ENCODE peak calls at places on chromosomes 11 and 22, in nine cellular contexts. M, N, Z, V, E, O, B, L and T are unnamed samples.

GRCh38 chr11:134466035-134466908 is 54.2 kb upstream of the B3GAT1 start:
- DNase-seq in M (no peak), N (no peak), Z (no peak), V (no peak), E (no peak), O (no peak), B (no peak), L (no peak), T (no peak)

GRCh38 chr11:125166347-125166841 is 1.8 kb downstream of the PKNOX2 start:
- DNase-seq in M (no peak), N (no peak), Z (no peak), V (no peak), E (peak; percentile 30), O (no peak), B (no peak), L (no peak), T (no peak)

GRCh38 chr11:117771197-117771596 is 25.8 kb downstream of the DSCAML1 start:
- DNase-seq in M (no peak), N (peak; percentile 99), Z (no peak), V (no peak), E (no peak), O (no peak), B (no peak), L (no peak), T (no peak)

GRCh38 chr11:98835336-98835735 is 185.4 kb upstream of the CNTN5 start:
- DNase-seq in M (no peak), N (no peak), Z (no peak), V (no peak), E (no peak), O (no peak), B (no peak), L (no peak), T (no peak)

GRCh38 chr11:12693485-12694181 is 19.4 kb downstream of the TEAD1 start:
- DNase-seq in M (no peak), N (peak; percentile 64), Z (no peak), V (peak; percentile 88), E (peak; percentile 99), O (peak; percentile 73), B (peak; percentile 73), L (peak; percentile 85), T (peak; percentile 99)

GRCh38 chr22:39446239-39446721 is 10.5 kb upstream of the MGAT3 start:
- DNase-seq in M (peak; percentile 60), N (no peak), Z (no peak), V (no peak), E (no peak), O (no peak), B (peak; percentile 66), L (no peak), T (no peak)

GRCh38 chr11:83722392-83722791 is 436.2 kb upstream of the CCDC90B start:
- DNase-seq in M (no peak), N (no peak), Z (no peak), V (no peak), E (no peak), O (no peak), B (no peak), L (no peak), T (no peak)

GRCh38 chr11:88596786-88597185 is 259.2 kb upstream of the CTSC start:
- DNase-seq in M (no peak), N (no peak), Z (no peak), V (no peak), E (peak; percentile 1), O (no peak), B (no peak), L (no peak), T (no peak)

GRCh38 chr11:87456499-87456898 is 418.8 kb downstream of the TMEM135 start:
- DNase-seq in M (no peak), N (no peak), Z (no peak), V (no peak), E (no peak), O (no peak), B (no peak), L (no peak), T (no peak)

GRCh38 chr11:33128739-33129138 is 32.5 kb downstream of the CSTF3 start:
- DNase-seq in M (no peak), N (no peak), Z (no peak), V (no peak), E (no peak), O (no peak), B (peak; percentile 28), L (no peak), T (no peak)

GRCh38 chr11:61888043-61888442 is 3.3 kb downstream of the FADS3 start:
- DNase-seq in M (no peak), N (peak; percentile 40), Z (no peak), V (peak; percentile 92), E (peak; percentile 88), O (no peak), B (no peak), L (peak; percentile 69), T (peak; percentile 95)

GRCh38 chr22:39311592-39312400 is 7.6 kb downstream of the RPL3 start:
- DNase-seq in M (no peak), N (no peak), Z (no peak), V (no peak), E (no peak), O (no peak), B (no peak), L (no peak), T (no peak)

GRCh38 chr11:111581341-111581740 is 20.9 kb upstream of the SIK2 start:
- DNase-seq in M (no peak), N (no peak), Z (no peak), V (no peak), E (no peak), O (no peak), B (no peak), L (no peak), T (no peak)

GRCh38 chr11:74138572-74138971 is 32.2 kb downstream of the C2CD3 start:
- DNase-seq in M (no peak), N (peak; percentile 66), Z (no peak), V (peak; percentile 86), E (peak; percentile 98), O (peak; percentile 74), B (peak; percentile 76), L (peak; percentile 64), T (peak; percentile 86)

GRCh38 chr11:123052884-123053721 is 8.8 kb downstream of the HSPA8 start:
- DNase-seq in M (no peak), N (no peak), Z (no peak), V (no peak), E (no peak), O (no peak), B (no peak), L (no peak), T (no peak)

GRCh38 chr11:16897460-16898061 is 116.7 kb downstream of the PLEKHA7 start:
- DNase-seq in M (no peak), N (no peak), Z (no peak), V (no peak), E (no peak), O (no peak), B (no peak), L (no peak), T (peak; percentile 51)

GRCh38 chr11:3837793-3838192 is 3.0 kb downstream of the RHOG start:
- DNase-seq in M (no peak), N (peak; percentile 85), Z (no peak), V (peak; percentile 24), E (peak; percentile 36), O (no peak), B (no peak), L (no peak), T (no peak)

GRCh38 chr11:22624742-22625447 is 728 bp downstream of the FANCF start:
- DNase-seq in M (peak; percentile 61), N (peak; percentile 71), Z (peak; percentile 44), V (peak; percentile 35), E (peak; percentile 60), O (peak; percentile 34), B (peak; percentile 85), L (no peak), T (peak; percentile 63)

GRCh38 chr11:43649501-43649900 is 31.0 kb upstream of the HSD17B12 start:
- DNase-seq in M (no peak), N (no peak), Z (no peak), V (no peak), E (no peak), O (no peak), B (no peak), L (no peak), T (no peak)

GRCh38 chr11:27896096-27896495 is 195.8 kb upstream of the BDNF start:
- DNase-seq in M (no peak), N (no peak), Z (no peak), V (no peak), E (no peak), O (no peak), B (no peak), L (no peak), T (no peak)

GRCh38 chr11:114273071-114273470 is 23.1 kb upstream of the NNMT start:
- DNase-seq in M (no peak), N (no peak), Z (no peak), V (no peak), E (no peak), O (no peak), B (no peak), L (no peak), T (no peak)

GRCh38 chr22:20606041-20606783 is 98.8 kb downstream of the MED15 start:
- DNase-seq in M (peak; percentile 53), N (peak; percentile 34), Z (peak; percentile 58), V (peak; percentile 62), E (peak; percentile 65), O (peak; percentile 55), B (peak; percentile 93), L (peak; percentile 6), T (peak; percentile 49)